ENCODE peak calls at places on chromosomes 2 and 18, in ten cellular contexts. One of them, this sample, is unnamed.
A peak's percentile ranks its signal among the peaks of the same experiment; 100 is the strongest.

GRCh38 chr2:230913406-230913805 is 11.6 kb downstream of the GPR55 start:
- DNase-seq in suprapubic skin: peak; percentile 56
- DNase-seq in endothelial cell of umbilical vein: no peak
- DNase-seq in right lobe of liver: no peak
- DNase-seq in stomach: peak; percentile 47
- DNase-seq in heart left ventricle: peak; percentile 44
- DNase-seq in uterus: no peak
- DNase-seq in upper lobe of left lung: peak; percentile 21
- DNase-seq in ovary: peak; percentile 7
- DNase-seq in testis: no peak
- DNase-seq in this sample: peak; percentile 59

GRCh38 chr2:168814939-168815907 is 12.8 kb downstream of the NOSTRIN start:
- DNase-seq in stomach: no peak
- DNase-seq in right lobe of liver: no peak
- DNase-seq in upper lobe of left lung: no peak
- DNase-seq in endothelial cell of umbilical vein: no peak
- DNase-seq in testis: peak; percentile 53
- DNase-seq in suprapubic skin: no peak
- DNase-seq in ovary: no peak
- DNase-seq in uterus: no peak
- DNase-seq in heart left ventricle: no peak
- DNase-seq in this sample: no peak

GRCh38 chr2:224302952-224303351 is 99.0 kb downstream of the FAM124B start:
- DNase-seq in stomach: no peak
- DNase-seq in uterus: no peak
- DNase-seq in suprapubic skin: no peak
- DNase-seq in right lobe of liver: no peak
- DNase-seq in ovary: no peak
- DNase-seq in endothelial cell of umbilical vein: no peak
- DNase-seq in upper lobe of left lung: no peak
- DNase-seq in testis: peak; percentile 29
- DNase-seq in heart left ventricle: no peak
- DNase-seq in this sample: no peak

GRCh38 chr18:6778459-6778858 is 48.9 kb downstream of the ARHGAP28 start:
- DNase-seq in right lobe of liver: no peak
- DNase-seq in stomach: no peak
- DNase-seq in heart left ventricle: no peak
- DNase-seq in testis: no peak
- DNase-seq in upper lobe of left lung: no peak
- DNase-seq in ovary: no peak
- DNase-seq in endothelial cell of umbilical vein: no peak
- DNase-seq in suprapubic skin: no peak
- DNase-seq in uterus: no peak
- DNase-seq in this sample: no peak

GRCh38 chr2:121377676-121378075 is 92.7 kb upstream of the TFCP2L1 start:
- DNase-seq in stomach: no peak
- DNase-seq in heart left ventricle: no peak
- DNase-seq in suprapubic skin: no peak
- DNase-seq in upper lobe of left lung: no peak
- DNase-seq in endothelial cell of umbilical vein: peak; percentile 6
- DNase-seq in ovary: no peak
- DNase-seq in testis: no peak
- DNase-seq in uterus: no peak
- DNase-seq in right lobe of liver: no peak
- DNase-seq in this sample: no peak

GRCh38 chr2:96584017-96584416 is 47.5 kb downstream of the ARID5A start:
- DNase-seq in endothelial cell of umbilical vein: no peak
- DNase-seq in stomach: no peak
- DNase-seq in heart left ventricle: no peak
- DNase-seq in suprapubic skin: no peak
- DNase-seq in right lobe of liver: no peak
- DNase-seq in uterus: no peak
- DNase-seq in upper lobe of left lung: no peak
- DNase-seq in testis: no peak
- DNase-seq in ovary: no peak
- DNase-seq in this sample: no peak

GRCh38 chr18:51726614-51727013 is 529.1 kb upstream of the MEX3C start:
- DNase-seq in heart left ventricle: no peak
- DNase-seq in upper lobe of left lung: no peak
- DNase-seq in right lobe of liver: no peak
- DNase-seq in endothelial cell of umbilical vein: no peak
- DNase-seq in testis: no peak
- DNase-seq in uterus: no peak
- DNase-seq in suprapubic skin: no peak
- DNase-seq in stomach: no peak
- DNase-seq in ovary: no peak
- DNase-seq in this sample: no peak

GRCh38 chr2:6181525-6182270 is 489.5 kb downstream of the SOX11 start:
- DNase-seq in uterus: no peak
- DNase-seq in heart left ventricle: no peak
- DNase-seq in ovary: no peak
- DNase-seq in right lobe of liver: no peak
- DNase-seq in stomach: no peak
- DNase-seq in upper lobe of left lung: no peak
- DNase-seq in suprapubic skin: no peak
- DNase-seq in testis: no peak
- DNase-seq in endothelial cell of umbilical vein: no peak
- DNase-seq in this sample: no peak

DNA sequence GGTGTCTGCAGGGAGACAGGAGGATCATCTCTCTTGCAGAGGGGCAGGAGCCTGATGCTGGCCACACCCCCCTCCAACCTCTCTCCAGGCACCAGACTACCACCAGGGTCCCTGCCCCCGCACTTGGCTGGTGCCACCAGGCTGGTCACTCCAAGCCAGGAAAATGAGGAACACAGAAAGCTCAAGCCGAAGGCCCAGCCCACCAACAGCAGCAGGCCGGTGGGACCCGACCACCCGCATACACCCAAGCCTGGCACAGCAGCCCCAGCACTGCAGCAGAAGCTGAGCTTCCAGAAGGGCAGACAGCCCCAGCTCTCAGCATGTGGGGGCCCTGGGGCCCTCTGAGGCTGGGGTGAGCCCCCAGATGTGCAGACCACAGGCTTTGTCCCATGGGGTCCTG is 52.7 kb downstream of the KIF1A start:
- DNase-seq in endothelial cell of umbilical vein: no peak
- DNase-seq in testis: no peak
- DNase-seq in upper lobe of left lung: no peak
- DNase-seq in uterus: no peak
- DNase-seq in right lobe of liver: no peak
- DNase-seq in heart left ventricle: no peak
- DNase-seq in suprapubic skin: no peak
- DNase-seq in ovary: no peak
- DNase-seq in stomach: no peak
- DNase-seq in this sample: no peak
- H3K27ac ChIP-seq in endothelial cell of umbilical vein: no peak overlapping the region
- H3K27ac ChIP-seq in testis: no peak overlapping the region
- H3K27ac ChIP-seq in upper lobe of left lung: no peak overlapping the region
- H3K27ac ChIP-seq in uterus: no peak overlapping the region
- H3K27ac ChIP-seq in right lobe of liver: no peak overlapping the region
- H3K27ac ChIP-seq in heart left ventricle: no peak overlapping the region
- H3K27ac ChIP-seq in suprapubic skin: no peak overlapping the region
- H3K27ac ChIP-seq in ovary: no peak overlapping the region
- H3K27ac ChIP-seq in stomach: no peak overlapping the region
- H3K27ac ChIP-seq in this sample: no peak overlapping the region

GRCh38 chr18:10558967-10559298 is 33.1 kb downstream of the NAPG start:
- DNase-seq in suprapubic skin: no peak
- DNase-seq in uterus: no peak
- DNase-seq in stomach: no peak
- DNase-seq in heart left ventricle: no peak
- DNase-seq in upper lobe of left lung: no peak
- DNase-seq in testis: no peak
- DNase-seq in right lobe of liver: no peak
- DNase-seq in endothelial cell of umbilical vein: no peak
- DNase-seq in ovary: no peak
- DNase-seq in this sample: no peak

GRCh38 chr18:10560457-10561045 is 34.7 kb downstream of the NAPG start:
- DNase-seq in endothelial cell of umbilical vein: peak; percentile 69
- DNase-seq in stomach: peak; percentile 77
- DNase-seq in heart left ventricle: peak; percentile 70
- DNase-seq in testis: peak; percentile 88
- DNase-seq in ovary: peak; percentile 68
- DNase-seq in upper lobe of left lung: peak; percentile 68
- DNase-seq in suprapubic skin: peak; percentile 79
- DNase-seq in uterus: peak; percentile 63
- DNase-seq in right lobe of liver: peak; percentile 59
- DNase-seq in this sample: peak; percentile 69

GRCh38 chr18:10558243-10558966 is 32.6 kb downstream of the NAPG start:
- DNase-seq in uterus: no peak
- DNase-seq in heart left ventricle: no peak
- DNase-seq in upper lobe of left lung: no peak
- DNase-seq in ovary: no peak
- DNase-seq in suprapubic skin: no peak
- DNase-seq in testis: no peak
- DNase-seq in stomach: no peak
- DNase-seq in right lobe of liver: no peak
- DNase-seq in endothelial cell of umbilical vein: no peak
- DNase-seq in this sample: no peak

GRCh38 chr18:10559566-10560456 is 34.0 kb downstream of the NAPG start:
- DNase-seq in suprapubic skin: no peak
- DNase-seq in stomach: no peak
- DNase-seq in uterus: no peak
- DNase-seq in heart left ventricle: peak; percentile 31
- DNase-seq in upper lobe of left lung: no peak
- DNase-seq in right lobe of liver: peak; percentile 33
- DNase-seq in endothelial cell of umbilical vein: peak; percentile 33
- DNase-seq in testis: no peak
- DNase-seq in ovary: peak; percentile 26
- DNase-seq in this sample: no peak

GRCh38 chr18:10557085-10557677 is 31.4 kb downstream of the NAPG start:
- DNase-seq in stomach: no peak
- DNase-seq in heart left ventricle: no peak
- DNase-seq in uterus: no peak
- DNase-seq in upper lobe of left lung: no peak
- DNase-seq in endothelial cell of umbilical vein: no peak
- DNase-seq in ovary: no peak
- DNase-seq in testis: no peak
- DNase-seq in right lobe of liver: no peak
- DNase-seq in suprapubic skin: no peak
- DNase-seq in this sample: no peak
- H3K36me3 ChIP-seq in stomach: peaks cover 62% of the 10 kb centered on the region
- H3K36me3 ChIP-seq in heart left ventricle: peaks cover 59% of the 10 kb centered on the region
- H3K36me3 ChIP-seq in uterus: no peaks in the 10 kb centered on the region
- H3K36me3 ChIP-seq in upper lobe of left lung: peaks cover 42% of the 10 kb centered on the region
- H3K36me3 ChIP-seq in endothelial cell of umbilical vein: peaks cover 8% of the 10 kb centered on the region
- H3K36me3 ChIP-seq in ovary: no peaks in the 10 kb centered on the region
- H3K36me3 ChIP-seq in testis: no peaks in the 10 kb centered on the region
- H3K36me3 ChIP-seq in right lobe of liver: peaks cover 4% of the 10 kb centered on the region
- H3K36me3 ChIP-seq in suprapubic skin: peaks cover 31% of the 10 kb centered on the region
- H3K36me3 ChIP-seq in this sample: no peaks in the 10 kb centered on the region

GRCh38 chr2:240512109-240512485 is 45.7 kb downstream of the ANKMY1 start:
- DNase-seq in heart left ventricle: no peak
- DNase-seq in ovary: no peak
- DNase-seq in uterus: no peak
- DNase-seq in right lobe of liver: no peak
- DNase-seq in upper lobe of left lung: peak; percentile 2
- DNase-seq in suprapubic skin: no peak
- DNase-seq in testis: no peak
- DNase-seq in stomach: no peak
- DNase-seq in endothelial cell of umbilical vein: no peak
- DNase-seq in this sample: no peak

GRCh38 chr2:240514631-240515030 is 43.2 kb downstream of the ANKMY1 start:
- DNase-seq in suprapubic skin: no peak
- DNase-seq in heart left ventricle: no peak
- DNase-seq in right lobe of liver: no peak
- DNase-seq in upper lobe of left lung: peak; percentile 7
- DNase-seq in endothelial cell of umbilical vein: no peak
- DNase-seq in uterus: peak; percentile 7
- DNase-seq in ovary: no peak
- DNase-seq in stomach: peak; percentile 21
- DNase-seq in testis: no peak
- DNase-seq in this sample: peak; percentile 37

GRCh38 chr2:240511351-240512108 is 46.3 kb downstream of the ANKMY1 start:
- DNase-seq in stomach: no peak
- DNase-seq in testis: no peak
- DNase-seq in upper lobe of left lung: peak; percentile 13
- DNase-seq in ovary: no peak
- DNase-seq in suprapubic skin: no peak
- DNase-seq in endothelial cell of umbilical vein: no peak
- DNase-seq in heart left ventricle: no peak
- DNase-seq in uterus: no peak
- DNase-seq in right lobe of liver: no peak
- DNase-seq in this sample: no peak

GRCh38 chr2:240512666-240513535 is 44.9 kb downstream of the ANKMY1 start:
- DNase-seq in uterus: no peak
- DNase-seq in testis: no peak
- DNase-seq in right lobe of liver: no peak
- DNase-seq in endothelial cell of umbilical vein: no peak
- DNase-seq in heart left ventricle: no peak
- DNase-seq in suprapubic skin: no peak
- DNase-seq in upper lobe of left lung: peak; percentile 14
- DNase-seq in ovary: no peak
- DNase-seq in stomach: peak; percentile 24
- DNase-seq in this sample: no peak

GRCh38 chr2:240513544-240514287 is 44.1 kb downstream of the ANKMY1 start:
- DNase-seq in testis: peak; percentile 84
- DNase-seq in right lobe of liver: peak; percentile 77
- DNase-seq in heart left ventricle: peak; percentile 89
- DNase-seq in uterus: peak; percentile 55
- DNase-seq in upper lobe of left lung: peak; percentile 93
- DNase-seq in endothelial cell of umbilical vein: peak; percentile 70
- DNase-seq in stomach: peak; percentile 88
- DNase-seq in suprapubic skin: peak; percentile 81
- DNase-seq in ovary: peak; percentile 43
- DNase-seq in this sample: peak; percentile 92
- TF ChIP-seq POLR2A in testis: no peak
- TF ChIP-seq POLR2A in right lobe of liver: no peak
- TF ChIP-seq POLR2A in heart left ventricle: no peak
- TF ChIP-seq POLR2A in uterus: no peak
- TF ChIP-seq POLR2A in upper lobe of left lung: no peak
- TF ChIP-seq POLR2A in endothelial cell of umbilical vein: no peak
- TF ChIP-seq POLR2A in stomach: no peak
- TF ChIP-seq POLR2A in suprapubic skin: no peak
- TF ChIP-seq POLR2A in ovary: no peak
- TF ChIP-seq POLR2A in this sample: no peak

GRCh38 chr2:239273280-239274234 is 127.3 kb downstream of the HDAC4 start:
- DNase-seq in endothelial cell of umbilical vein: no peak
- DNase-seq in testis: peak; percentile 12
- DNase-seq in right lobe of liver: peak; percentile 42
- DNase-seq in heart left ventricle: peak; percentile 34
- DNase-seq in suprapubic skin: peak; percentile 60
- DNase-seq in uterus: peak; percentile 17
- DNase-seq in upper lobe of left lung: peak; percentile 75
- DNase-seq in ovary: peak; percentile 29
- DNase-seq in stomach: peak; percentile 26
- DNase-seq in this sample: no peak

GRCh38 chr2:239269959-239270358 is 130.9 kb downstream of the HDAC4 start:
- DNase-seq in endothelial cell of umbilical vein: no peak
- DNase-seq in uterus: peak; percentile 9
- DNase-seq in upper lobe of left lung: no peak
- DNase-seq in suprapubic skin: peak; percentile 51
- DNase-seq in ovary: no peak
- DNase-seq in heart left ventricle: peak; percentile 10
- DNase-seq in stomach: peak; percentile 16
- DNase-seq in testis: peak; percentile 13
- DNase-seq in right lobe of liver: no peak
- DNase-seq in this sample: no peak

GRCh38 chr2:239269173-239269865 is 131.5 kb downstream of the HDAC4 start:
- DNase-seq in upper lobe of left lung: no peak
- DNase-seq in ovary: no peak
- DNase-seq in suprapubic skin: peak; percentile 46
- DNase-seq in endothelial cell of umbilical vein: no peak
- DNase-seq in right lobe of liver: no peak
- DNase-seq in stomach: peak; percentile 57
- DNase-seq in heart left ventricle: peak; percentile 9
- DNase-seq in testis: peak; percentile 12
- DNase-seq in uterus: no peak
- DNase-seq in this sample: no peak

GRCh38 chr2:239272626-239273025 is 128.2 kb downstream of the HDAC4 start:
- DNase-seq in testis: peak; percentile 6
- DNase-seq in suprapubic skin: peak; percentile 45
- DNase-seq in endothelial cell of umbilical vein: no peak
- DNase-seq in uterus: peak; percentile 8
- DNase-seq in heart left ventricle: peak; percentile 13
- DNase-seq in right lobe of liver: no peak
- DNase-seq in stomach: no peak
- DNase-seq in upper lobe of left lung: no peak
- DNase-seq in ovary: no peak
- DNase-seq in this sample: no peak

DNA sequence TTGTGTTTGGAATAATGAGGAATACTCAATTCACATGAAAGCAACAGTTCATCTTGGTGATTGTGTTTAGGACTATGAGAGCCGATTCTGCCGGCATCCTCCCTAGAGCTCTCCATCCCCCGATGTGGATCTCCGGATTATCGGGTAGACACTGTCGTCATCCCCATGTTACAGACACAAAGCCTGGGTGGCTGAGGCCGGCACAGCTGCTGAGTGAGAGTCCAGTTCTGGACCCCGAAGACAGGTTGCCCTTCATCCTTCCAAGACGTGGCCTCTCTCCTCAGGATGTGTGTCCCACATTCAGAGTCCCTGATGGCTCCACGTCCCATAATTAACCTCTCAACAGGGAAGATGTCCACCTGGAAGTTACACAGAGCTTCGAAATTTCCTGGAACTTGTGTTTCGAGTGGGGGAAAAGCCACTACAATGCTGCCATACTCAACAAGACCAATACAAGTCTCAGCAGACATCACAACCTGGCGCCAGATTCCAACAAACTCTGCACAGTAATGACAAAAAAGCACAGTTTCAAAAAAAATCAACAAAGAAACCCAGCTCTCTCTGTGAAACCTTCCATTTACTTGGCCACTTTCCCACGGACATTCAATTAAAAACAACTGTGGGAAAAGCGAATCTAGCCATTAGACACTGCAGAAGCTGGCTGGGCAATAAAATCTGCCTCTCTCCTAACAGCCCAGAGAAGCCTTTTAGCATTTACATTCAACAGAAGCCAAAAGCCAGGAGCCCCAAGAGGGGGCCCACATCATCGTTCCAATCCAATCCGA is 129.2 kb downstream of the HDAC4 start:
- DNase-seq in right lobe of liver: no peak
- DNase-seq in testis: peak; percentile 37
- DNase-seq in uterus: peak; percentile 15
- DNase-seq in stomach: peak; percentile 18
- DNase-seq in heart left ventricle: peak; percentile 13
- DNase-seq in suprapubic skin: peak; percentile 57
- DNase-seq in ovary: no peak
- DNase-seq in endothelial cell of umbilical vein: no peak
- DNase-seq in upper lobe of left lung: peak; percentile 15
- DNase-seq in this sample: no peak
- H3K27ac ChIP-seq in right lobe of liver: no peak overlapping the region
- H3K27ac ChIP-seq in testis: no peak overlapping the region
- H3K27ac ChIP-seq in uterus: peak overlapping the region; percentile 9
- H3K27ac ChIP-seq in stomach: no peak overlapping the region
- H3K27ac ChIP-seq in heart left ventricle: peak overlapping the region; percentile 52
- H3K27ac ChIP-seq in suprapubic skin: no peak overlapping the region
- H3K27ac ChIP-seq in ovary: peak overlapping the region; percentile 22
- H3K27ac ChIP-seq in endothelial cell of umbilical vein: no peak overlapping the region
- H3K27ac ChIP-seq in upper lobe of left lung: no peak overlapping the region
- H3K27ac ChIP-seq in this sample: no peak overlapping the region

This sample was measured in Peyer's patch.